ENCODE peak calls at places on chromosomes 1 and 21, in five cellular contexts. One of them, this sample, is unnamed.

GRCh38 chr1:85459274-85459673 is 5.7 kb downstream of the DDAH1 start:
- DNase-seq in brain microvascular endothelial cell: no peak
- DNase-seq in IMR-90: no peak
- DNase-seq in mammary epithelial cell: no peak
- DNase-seq in astrocyte: no peak
- DNase-seq in this sample: no peak

GRCh38 chr1:54310439-54311328 is 95.5 kb downstream of the SSBP3 start:
- DNase-seq in brain microvascular endothelial cell: peak; percentile 43
- DNase-seq in IMR-90: peak; percentile 39
- DNase-seq in mammary epithelial cell: peak; percentile 62
- DNase-seq in astrocyte: peak; percentile 29
- DNase-seq in this sample: no peak

GRCh38 chr1:229310833-229311232 is 32.0 kb downstream of the CCSAP start:
- DNase-seq in brain microvascular endothelial cell: no peak
- DNase-seq in IMR-90: peak; percentile 58
- DNase-seq in mammary epithelial cell: no peak
- DNase-seq in astrocyte: peak; percentile 41
- DNase-seq in this sample: no peak

GRCh38 chr1:103854279-103854678 is 104.6 kb downstream of the AMY1C start:
- DNase-seq in brain microvascular endothelial cell: no peak
- DNase-seq in IMR-90: no peak
- DNase-seq in mammary epithelial cell: no peak
- DNase-seq in astrocyte: no peak
- DNase-seq in this sample: no peak

GRCh38 chr1:42504535-42505128 is 41.5 kb downstream of the CCDC30 start:
- DNase-seq in brain microvascular endothelial cell: no peak
- DNase-seq in IMR-90: no peak
- DNase-seq in mammary epithelial cell: no peak
- DNase-seq in astrocyte: no peak
- DNase-seq in this sample: no peak

GRCh38 chr1:40030528-40031135 is 9.9 kb upstream of the CAP1 start:
- DNase-seq in brain microvascular endothelial cell: peak; percentile 42
- DNase-seq in IMR-90: peak; percentile 65
- DNase-seq in mammary epithelial cell: peak; percentile 63
- DNase-seq in astrocyte: peak; percentile 82
- DNase-seq in this sample: no peak

GRCh38 chr1:208179303-208179702 is 64.9 kb downstream of the PLXNA2 start:
- DNase-seq in brain microvascular endothelial cell: no peak
- DNase-seq in IMR-90: no peak
- DNase-seq in mammary epithelial cell: no peak
- DNase-seq in astrocyte: no peak
- DNase-seq in this sample: no peak

GRCh38 chr1:78831731-78832360 is 174.7 kb downstream of the ADGRL4 start:
- DNase-seq in brain microvascular endothelial cell: peak; percentile 90
- DNase-seq in IMR-90: peak; percentile 96
- DNase-seq in mammary epithelial cell: peak; percentile 92
- DNase-seq in astrocyte: peak; percentile 98
- DNase-seq in this sample: peak; percentile 66

GRCh38 chr1:67619080-67619479 is 65.9 kb upstream of the GADD45A start:
- DNase-seq in brain microvascular endothelial cell: no peak
- DNase-seq in IMR-90: no peak
- DNase-seq in mammary epithelial cell: no peak
- DNase-seq in astrocyte: peak; percentile 17
- DNase-seq in this sample: no peak

GRCh38 chr1:117290855-117291254 is 76.4 kb upstream of the MAN1A2 start:
- DNase-seq in brain microvascular endothelial cell: no peak
- DNase-seq in IMR-90: no peak
- DNase-seq in mammary epithelial cell: peak; percentile 36
- DNase-seq in astrocyte: no peak
- DNase-seq in this sample: no peak

GRCh38 chr1:9724706-9725476 is 73.4 kb downstream of the PIK3CD start:
- DNase-seq in brain microvascular endothelial cell: peak; percentile 21
- DNase-seq in IMR-90: peak; percentile 47
- DNase-seq in mammary epithelial cell: peak; percentile 45
- DNase-seq in astrocyte: no peak
- DNase-seq in this sample: no peak

GRCh38 chr1:9909222-9910046 is 635 bp downstream of the CTNNBIP1 start:
- DNase-seq in brain microvascular endothelial cell: no peak
- DNase-seq in IMR-90: no peak
- DNase-seq in mammary epithelial cell: peak; percentile 65
- DNase-seq in astrocyte: no peak
- DNase-seq in this sample: no peak

GRCh38 chr1:48817505-48818114 is 40.9 kb upstream of the BEND5 start:
- DNase-seq in brain microvascular endothelial cell: peak; percentile 33
- DNase-seq in IMR-90: peak; percentile 31
- DNase-seq in mammary epithelial cell: peak; percentile 47
- DNase-seq in astrocyte: peak; percentile 24
- DNase-seq in this sample: no peak

GRCh38 chr1:30916296-30916695 is 7.7 kb upstream of the SDC3 start:
- DNase-seq in brain microvascular endothelial cell: no peak
- DNase-seq in IMR-90: no peak
- DNase-seq in mammary epithelial cell: no peak
- DNase-seq in astrocyte: no peak
- DNase-seq in this sample: peak; percentile 33

GRCh38 chr1:165129568-165130164 is 226.8 kb downstream of the LMX1A start:
- DNase-seq in brain microvascular endothelial cell: peak; percentile 47
- DNase-seq in IMR-90: peak; percentile 9
- DNase-seq in mammary epithelial cell: peak; percentile 55
- DNase-seq in astrocyte: no peak
- DNase-seq in this sample: no peak

GRCh38 chr1:152533327-152533938 is 19.2 kb downstream of the CRCT1 start:
- DNase-seq in brain microvascular endothelial cell: no peak
- DNase-seq in IMR-90: peak; percentile 15
- DNase-seq in mammary epithelial cell: peak; percentile 50
- DNase-seq in astrocyte: no peak
- DNase-seq in this sample: no peak

GRCh38 chr1:34176830-34177613 is at the start of gene C1orf94:
- DNase-seq in brain microvascular endothelial cell: no peak
- DNase-seq in IMR-90: no peak
- DNase-seq in mammary epithelial cell: no peak
- DNase-seq in astrocyte: no peak
- DNase-seq in this sample: no peak

GRCh38 chr1:26530898-26531598 is 1.5 kb downstream of the RPS6KA1 start:
- DNase-seq in brain microvascular endothelial cell: no peak
- DNase-seq in IMR-90: peak; percentile 48
- DNase-seq in mammary epithelial cell: peak; percentile 97
- DNase-seq in astrocyte: peak; percentile 58
- DNase-seq in this sample: peak; percentile 98

GRCh38 chr1:2633936-2634491 is 1.2 kb upstream of the MMEL1 start:
- DNase-seq in brain microvascular endothelial cell: no peak
- DNase-seq in IMR-90: no peak
- DNase-seq in mammary epithelial cell: no peak
- DNase-seq in astrocyte: no peak
- DNase-seq in this sample: peak; percentile 52

GRCh38 chr1:3943806-3944620 is 43.9 kb upstream of the C1orf174 start:
- DNase-seq in brain microvascular endothelial cell: no peak
- DNase-seq in IMR-90: no peak
- DNase-seq in mammary epithelial cell: no peak
- DNase-seq in astrocyte: no peak
- DNase-seq in this sample: no peak

GRCh38 chr1:61524206-61524605 is 200.7 kb downstream of the TM2D1 start:
- DNase-seq in brain microvascular endothelial cell: no peak
- DNase-seq in IMR-90: no peak
- DNase-seq in mammary epithelial cell: no peak
- DNase-seq in astrocyte: no peak
- DNase-seq in this sample: no peak

GRCh38 chr1:184022651-184023050 is 14.9 kb downstream of the COLGALT2 start:
- DNase-seq in brain microvascular endothelial cell: no peak
- DNase-seq in IMR-90: peak; percentile 48
- DNase-seq in mammary epithelial cell: no peak
- DNase-seq in astrocyte: no peak
- DNase-seq in this sample: no peak

GRCh38 chr21:26966360-26966977 is 419 bp downstream of the ADAMTS5 start:
- DNase-seq in brain microvascular endothelial cell: no peak
- DNase-seq in IMR-90: peak; percentile 37
- DNase-seq in mammary epithelial cell: no peak
- DNase-seq in astrocyte: peak; percentile 10
- DNase-seq in this sample: peak; percentile 33

GRCh38 chr1:17909634-17910033 is 154.5 kb downstream of the ACTL8 start:
- DNase-seq in brain microvascular endothelial cell: peak; percentile 21
- DNase-seq in IMR-90: peak; percentile 24
- DNase-seq in mammary epithelial cell: no peak
- DNase-seq in astrocyte: no peak
- DNase-seq in this sample: no peak

GRCh38 chr1:99781798-99782197 is 15.4 kb upstream of the FRRS1 start:
- DNase-seq in brain microvascular endothelial cell: no peak
- DNase-seq in IMR-90: no peak
- DNase-seq in mammary epithelial cell: no peak
- DNase-seq in astrocyte: no peak
- DNase-seq in this sample: no peak

GRCh38 chr1:168465942-168466702 is 77.7 kb downstream of the XCL2 start:
- DNase-seq in brain microvascular endothelial cell: no peak
- DNase-seq in IMR-90: peak; percentile 46
- DNase-seq in mammary epithelial cell: peak; percentile 71
- DNase-seq in astrocyte: peak; percentile 84
- DNase-seq in this sample: peak; percentile 67

GRCh38 chr1:89598450-89599331 is 34.2 kb upstream of the LRRC8C start:
- DNase-seq in brain microvascular endothelial cell: peak; percentile 47
- DNase-seq in IMR-90: peak; percentile 39
- DNase-seq in mammary epithelial cell: peak; percentile 29
- DNase-seq in astrocyte: no peak
- DNase-seq in this sample: no peak

GRCh38 chr1:34710811-34711210 is 44.0 kb upstream of the GJB5 start:
- DNase-seq in brain microvascular endothelial cell: no peak
- DNase-seq in IMR-90: no peak
- DNase-seq in mammary epithelial cell: no peak
- DNase-seq in astrocyte: no peak
- DNase-seq in this sample: no peak

GRCh38 chr1:155219592-155220031 is 11.1 kb downstream of the MTX1 start:
- DNase-seq in brain microvascular endothelial cell: no peak
- DNase-seq in IMR-90: no peak
- DNase-seq in mammary epithelial cell: no peak
- DNase-seq in astrocyte: no peak
- DNase-seq in this sample: no peak

GRCh38 chr1:154992721-154993571 is 440 bp upstream of the LENEP start:
- DNase-seq in brain microvascular endothelial cell: peak; percentile 40
- DNase-seq in IMR-90: peak; percentile 58
- DNase-seq in mammary epithelial cell: no peak
- DNase-seq in astrocyte: peak; percentile 52
- DNase-seq in this sample: peak; percentile 55

GRCh38 chr1:29239142-29239541 is 2.8 kb downstream of the PTPRU start:
- DNase-seq in brain microvascular endothelial cell: no peak
- DNase-seq in IMR-90: no peak
- DNase-seq in mammary epithelial cell: peak; percentile 86
- DNase-seq in astrocyte: no peak
- DNase-seq in this sample: no peak

DNA sequence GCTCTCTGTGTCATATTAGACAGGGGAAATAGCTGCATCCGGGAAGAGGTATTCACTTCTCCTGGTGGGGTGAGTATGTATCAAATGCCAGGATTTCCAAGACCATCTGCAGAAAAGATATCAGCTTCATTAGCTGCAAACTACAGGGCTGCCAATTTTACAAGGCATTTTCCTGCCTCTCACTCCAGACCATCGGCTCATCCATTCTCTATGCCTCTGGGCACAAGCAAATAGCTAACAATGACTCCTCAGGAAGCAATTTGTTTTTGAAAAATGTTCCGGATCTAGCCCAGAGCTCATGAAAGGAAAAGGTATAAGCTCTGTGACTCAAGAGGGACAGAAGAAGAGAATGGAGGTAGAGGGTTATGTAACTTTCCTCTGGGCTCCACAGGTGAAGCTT is 41.8 kb upstream of the ANGPTL7 start:
- DNase-seq in brain microvascular endothelial cell: no peak
- DNase-seq in IMR-90: peak; percentile 34
- DNase-seq in mammary epithelial cell: peak; percentile 77
- DNase-seq in astrocyte: peak; percentile 21
- DNase-seq in this sample: no peak
- H3K36me3 ChIP-seq in brain microvascular endothelial cell: peaks cover 46% of the 10 kb centered on the region
- H3K36me3 ChIP-seq in IMR-90: peaks cover 31% of the 10 kb centered on the region
- H3K36me3 ChIP-seq in mammary epithelial cell: peaks cover 7% of the 10 kb centered on the region
- H3K36me3 ChIP-seq in astrocyte: peaks cover 35% of the 10 kb centered on the region
- H3K36me3 ChIP-seq in this sample: peaks cover 56% of the 10 kb centered on the region

GRCh38 chr1:173861731-173862145 is 6.1 kb downstream of the GAS5 start:
- DNase-seq in brain microvascular endothelial cell: no peak
- DNase-seq in IMR-90: no peak
- DNase-seq in mammary epithelial cell: peak; percentile 28
- DNase-seq in astrocyte: no peak
- DNase-seq in this sample: no peak
- H3K36me3 ChIP-seq in brain microvascular endothelial cell: peaks cover 58% of the 10 kb centered on the region
- H3K36me3 ChIP-seq in IMR-90: peaks cover 44% of the 10 kb centered on the region
- H3K36me3 ChIP-seq in mammary epithelial cell: peaks cover 52% of the 10 kb centered on the region
- H3K36me3 ChIP-seq in astrocyte: peaks cover 47% of the 10 kb centered on the region
- H3K36me3 ChIP-seq in this sample: peaks cover 77% of the 10 kb centered on the region

GRCh38 chr1:202762019-202762418 is 46.2 kb downstream of the KDM5B start:
- DNase-seq in brain microvascular endothelial cell: no peak
- DNase-seq in IMR-90: no peak
- DNase-seq in mammary epithelial cell: no peak
- DNase-seq in astrocyte: no peak
- DNase-seq in this sample: no peak
- H3K36me3 ChIP-seq in brain microvascular endothelial cell: peaks cover 76% of the 10 kb centered on the region
- H3K36me3 ChIP-seq in IMR-90: peaks cover 53% of the 10 kb centered on the region
- H3K36me3 ChIP-seq in mammary epithelial cell: peaks cover 53% of the 10 kb centered on the region
- H3K36me3 ChIP-seq in astrocyte: peaks cover 53% of the 10 kb centered on the region
- H3K36me3 ChIP-seq in this sample: peaks cover 100% of the 10 kb centered on the region

GRCh38 chr1:236543065-236543669 is 19.4 kb downstream of the LGALS8 start:
- DNase-seq in brain microvascular endothelial cell: no peak
- DNase-seq in IMR-90: no peak
- DNase-seq in mammary epithelial cell: no peak
- DNase-seq in astrocyte: no peak
- DNase-seq in this sample: no peak
- H3K36me3 ChIP-seq in brain microvascular endothelial cell: peaks cover 53% of the 10 kb centered on the region
- H3K36me3 ChIP-seq in IMR-90: peaks cover 58% of the 10 kb centered on the region
- H3K36me3 ChIP-seq in mammary epithelial cell: peaks cover 25% of the 10 kb centered on the region
- H3K36me3 ChIP-seq in astrocyte: peaks cover 51% of the 10 kb centered on the region
- H3K36me3 ChIP-seq in this sample: peaks cover 68% of the 10 kb centered on the region

DNA sequence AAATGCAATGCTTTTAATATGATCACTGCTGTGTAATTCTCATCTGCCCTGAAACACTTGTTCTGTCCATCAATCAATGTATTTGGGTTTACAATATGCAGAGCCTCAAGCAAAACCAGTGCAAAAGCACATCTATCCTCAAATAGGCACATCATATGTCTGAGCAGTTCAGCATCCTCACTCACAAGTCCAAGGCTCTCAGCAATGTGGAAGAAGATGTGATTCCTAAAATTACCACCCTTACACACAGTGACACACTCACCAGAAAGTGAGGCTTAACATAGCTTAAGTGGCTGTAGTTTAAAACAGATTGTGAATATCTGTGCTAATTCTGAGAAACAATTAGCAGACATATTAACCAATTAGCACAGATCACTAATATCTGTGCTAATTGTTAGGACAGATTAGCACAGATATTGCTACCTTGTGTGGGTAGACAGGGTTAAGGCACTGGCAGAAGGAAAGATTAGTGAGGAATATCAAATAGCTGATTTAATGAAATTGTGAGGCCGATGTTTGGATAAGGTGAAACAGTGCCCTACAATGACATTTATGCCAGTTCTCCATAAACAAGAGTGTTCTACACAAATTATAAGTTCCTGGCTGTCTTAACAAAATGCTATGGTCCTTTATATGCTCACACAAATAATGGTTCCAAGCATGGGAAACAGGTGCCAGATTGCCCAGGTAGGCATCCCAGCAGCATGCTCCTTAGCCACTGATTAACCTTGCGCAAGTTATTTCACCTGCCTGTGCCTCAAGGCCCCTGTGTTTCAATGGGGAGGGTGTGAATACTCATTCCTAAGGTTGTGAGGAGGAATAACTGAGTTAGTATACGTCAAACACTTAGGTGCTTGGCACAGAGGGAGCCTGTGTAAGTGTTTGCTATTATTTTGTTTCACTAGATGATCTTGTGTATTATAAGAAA is 41.7 kb downstream of the MRPL39 start:
- DNase-seq in brain microvascular endothelial cell: no peak
- DNase-seq in IMR-90: no peak
- DNase-seq in mammary epithelial cell: no peak
- DNase-seq in astrocyte: no peak
- DNase-seq in this sample: no peak
- H3K36me3 ChIP-seq in brain microvascular endothelial cell: no peaks in the 10 kb centered on the region
- H3K36me3 ChIP-seq in IMR-90: peaks cover 7% of the 10 kb centered on the region
- H3K36me3 ChIP-seq in mammary epithelial cell: no peaks in the 10 kb centered on the region
- H3K36me3 ChIP-seq in astrocyte: peaks cover 19% of the 10 kb centered on the region
- H3K36me3 ChIP-seq in this sample: no peaks in the 10 kb centered on the region